ENCODE peak calls at places on chromosome 18, in four cellular contexts. R, Z, C and X are unnamed samples.

GRCh38 chr18:49677762-49678398 is 116.0 kb downstream of the LIPG start:
- DNase-seq in Z (no peak), C (no peak), R (no peak), X (no peak)

GRCh38 chr18:44969214-44969842 is 288.6 kb downstream of the SETBP1 start:
- DNase-seq in R (no peak), C (no peak), Z (no peak), X (no peak)

GRCh38 chr18:43587538-43588153 is 310.4 kb upstream of the SYT4 start:
- DNase-seq in Z (peak), C (no peak), R (peak), X (no peak)

GRCh38 chr18:78737006-78737915 is 242.4 kb upstream of the SALL3 start:
- DNase-seq in C (no peak), Z (no peak), R (no peak), X (no peak)

GRCh38 chr18:74951165-74951760 is 257.7 kb downstream of the PTGR3 start:
- DNase-seq in C (peak), Z (peak), R (no peak), X (no peak)

GRCh38 chr18:10401489-10401888 is 52.9 kb upstream of the APCDD1 start:
- DNase-seq in R (no peak), Z (no peak), C (no peak), X (no peak)

GRCh38 chr18:70671889-70672551 is 383.2 kb downstream of the SOCS6 start:
- DNase-seq in Z (no peak), R (peak), C (no peak), X (no peak)

GRCh38 chr18:79476918-79477685 is 81.4 kb downstream of the NFATC1 start:
- DNase-seq in Z (no peak), C (peak), R (peak), X (no peak)

GRCh38 chr18:61713502-61713901 is 179.3 kb downstream of the RNF152 start:
- DNase-seq in R (no peak), C (no peak), Z (no peak), X (no peak)

GRCh38 chr18:50126466-50126865 is 68.5 kb downstream of the MYO5B start:
- DNase-seq in Z (no peak), R (no peak), C (no peak), X (no peak)

GRCh38 chr18:44837491-44838185 is 156.9 kb downstream of the SETBP1 start:
- DNase-seq in R (no peak), Z (no peak), C (no peak), X (no peak)

GRCh38 chr18:1528964-1529509 is 624.4 kb downstream of the ADCYAP1 start:
- DNase-seq in C (no peak), R (no peak), Z (no peak), X (no peak)

GRCh38 chr18:37612519-37612918 is 46.9 kb upstream of the CELF4 start:
- DNase-seq in C (no peak), Z (no peak), R (no peak), X (no peak)

GRCh38 chr18:21112543-21113105 is 1.0 kb upstream of the ROCK1 start:
- DNase-seq in Z (no peak), C (no peak), R (no peak), X (no peak)

GRCh38 chr18:7635948-7636347 is 68.8 kb downstream of the PTPRM start:
- DNase-seq in R (no peak), Z (no peak), C (no peak), X (no peak)

GRCh38 chr18:10259934-10260333 is 194.5 kb upstream of the APCDD1 start:
- DNase-seq in Z (no peak), R (no peak), C (no peak), X (no peak)

GRCh38 chr18:7116832-7117389 is 686 bp downstream of the LAMA1 start:
- DNase-seq in Z (no peak), R (no peak), C (no peak), X (no peak)

GRCh38 chr18:12394428-12394827 is 13.3 kb upstream of the PRELID3A start:
- DNase-seq in C (peak), R (peak), Z (peak), X (no peak)

GRCh38 chr18:6757966-6758365 is 28.4 kb downstream of the ARHGAP28 start:
- DNase-seq in Z (no peak), C (no peak), R (no peak), X (no peak)

GRCh38 chr18:70781860-70782453 is 493.1 kb downstream of the SOCS6 start:
- DNase-seq in Z (peak), R (peak), C (no peak), X (no peak)

GRCh38 chr18:46148810-46149209 is 44.6 kb downstream of the HAUS1 start:
- DNase-seq in R (peak), C (no peak), Z (peak), X (no peak)

GRCh38 chr18:33804258-33804657 is 226.2 kb downstream of the ASXL3 start:
- DNase-seq in R (no peak), C (no peak), Z (peak), X (no peak)

GRCh38 chr18:61334951-61335736 is 1.9 kb downstream of the CDH20 start:
- DNase-seq in Z (no peak), C (no peak), R (no peak), X (no peak)

GRCh38 chr18:8732442-8733360 is 27.3 kb downstream of the MTCL1 start:
- DNase-seq in R (no peak), Z (peak), C (no peak), X (no peak)

GRCh38 chr18:35389095-35389618 is 12.0 kb upstream of the ZNF396 start:
- DNase-seq in Z (no peak), R (no peak), C (no peak), X (no peak)

GRCh38 chr18:37484893-37485834 is 80.4 kb downstream of the CELF4 start:
- DNase-seq in C (no peak), Z (peak), R (no peak), X (no peak)

GRCh38 chr18:8773980-8774379 is 68.6 kb downstream of the MTCL1 start:
- DNase-seq in Z (no peak), R (no peak), C (no peak), X (no peak)

GRCh38 chr18:21167641-21168372 is 56.2 kb upstream of the ROCK1 start:
- DNase-seq in Z (peak), C (no peak), R (no peak), X (no peak)

GRCh38 chr18:28015671-28016070 is 161.3 kb downstream of the CDH2 start:
- DNase-seq in Z (no peak), C (no peak), R (no peak), X (no peak)

GRCh38 chr18:79275992-79276391 is 119.7 kb upstream of the NFATC1 start:
- DNase-seq in R (no peak), C (no peak), Z (no peak), X (no peak)

GRCh38 chr18:45386256-45386655 is 229.0 kb upstream of the SLC14A2 start:
- DNase-seq in Z (peak), C (no peak), R (peak), X (no peak)

GRCh38 chr18:4734903-4735302 is 279.8 kb upstream of the DLGAP1 start:
- DNase-seq in Z (no peak), R (peak), C (no peak), X (no peak)

GRCh38 chr18:24014986-24015896 is 687 bp downstream of the TTC39C start:
- DNase-seq in Z (peak), R (peak), C (peak), X (peak)

GRCh38 chr18:29874519-29875098 is 1167.9 kb downstream of the DSC3 start:
- DNase-seq in R (peak), Z (peak), C (no peak), X (no peak)

GRCh38 chr18:67783215-67783946 is 266.9 kb upstream of the DSEL start:
- DNase-seq in C (no peak), R (no peak), Z (peak), X (no peak)

GRCh38 chr18:75350440-75350839 is 77.1 kb downstream of the SMIM21 start:
- DNase-seq in R (no peak), Z (no peak), C (no peak), X (no peak)

GRCh38 chr18:63140038-63140450 is 179.5 kb downstream of the BCL2 start:
- DNase-seq in Z (no peak), R (no peak), C (no peak), X (no peak)

GRCh38 chr18:39414009-39414700 is 1848.6 kb upstream of the CELF4 start:
- DNase-seq in C (no peak), Z (peak), R (no peak), X (no peak)

GRCh38 chr18:22559414-22560282 is 141.9 kb upstream of the CTAGE1 start:
- DNase-seq in C (peak), R (no peak), Z (peak), X (no peak)
- TF ChIP-seq CTCF in C (peak), R (no peak), Z (no peak), X (no peak)

GRCh38 chr18:13604751-13605150 is 121.6 kb downstream of the FAM210A start:
- DNase-seq in R (no peak), Z (no peak), C (no peak), X (no peak)

GRCh38 chr18:13603304-13604019 is 122.9 kb downstream of the FAM210A start:
- DNase-seq in C (peak), R (no peak), Z (no peak), X (no peak)

GRCh38 chr18:13605901-13606300 is 120.5 kb downstream of the FAM210A start:
- DNase-seq in C (no peak), Z (no peak), R (no peak), X (no peak)

GRCh38 chr18:13606589-13607254 is 119.6 kb downstream of the FAM210A start:
- DNase-seq in R (no peak), Z (no peak), C (no peak), X (no peak)

DNA sequence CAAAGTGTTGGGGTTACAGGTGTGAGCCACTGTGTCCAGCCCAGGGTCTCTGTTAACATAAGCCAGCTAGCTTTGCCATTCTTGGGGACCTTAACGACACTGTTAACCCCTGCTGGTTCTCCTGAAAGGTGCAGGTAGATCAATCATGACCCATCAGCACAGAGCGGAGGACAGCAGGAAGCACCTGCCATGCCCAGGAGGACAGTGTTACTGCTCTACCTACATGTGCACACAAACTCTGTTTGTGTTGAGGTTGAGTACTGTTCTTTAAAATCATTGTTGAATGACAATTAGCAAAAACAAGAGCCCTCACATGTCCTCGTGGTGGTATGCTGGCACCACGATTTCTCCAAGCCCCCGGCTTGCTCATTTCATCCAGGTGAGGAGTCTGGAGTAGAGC is 120.9 kb downstream of the FAM210A start:
- DNase-seq in Z (no peak), R (no peak), C (no peak), X (no peak)
- TF ChIP-seq CTCF in Z (no peak), R (no peak), C (no peak), X (no peak)

DNA sequence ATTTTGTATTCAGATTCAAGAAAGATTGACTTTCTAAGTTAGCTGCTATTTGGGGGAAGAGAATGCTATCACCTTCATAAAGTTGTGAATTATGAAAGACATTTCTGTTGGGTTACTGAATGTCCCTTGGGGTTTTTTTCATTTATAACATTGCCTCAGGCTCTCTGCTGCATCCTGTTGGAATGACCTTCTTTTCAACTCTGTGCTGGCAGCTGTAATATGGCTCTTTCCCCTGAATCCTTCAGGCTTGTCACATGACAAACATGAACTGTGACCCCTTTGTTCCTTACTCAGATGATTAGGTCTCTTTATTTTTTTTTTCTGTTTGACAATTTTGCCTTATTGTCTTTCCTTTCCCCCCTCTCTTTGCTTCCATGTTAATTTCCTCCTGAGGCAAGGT is 159.8 kb downstream of the TAF4B start:
- DNase-seq in C (no peak), R (no peak), Z (peak), X (no peak)
- TF ChIP-seq CTCF in C (no peak), R (no peak), Z (no peak), X (no peak)

DNA sequence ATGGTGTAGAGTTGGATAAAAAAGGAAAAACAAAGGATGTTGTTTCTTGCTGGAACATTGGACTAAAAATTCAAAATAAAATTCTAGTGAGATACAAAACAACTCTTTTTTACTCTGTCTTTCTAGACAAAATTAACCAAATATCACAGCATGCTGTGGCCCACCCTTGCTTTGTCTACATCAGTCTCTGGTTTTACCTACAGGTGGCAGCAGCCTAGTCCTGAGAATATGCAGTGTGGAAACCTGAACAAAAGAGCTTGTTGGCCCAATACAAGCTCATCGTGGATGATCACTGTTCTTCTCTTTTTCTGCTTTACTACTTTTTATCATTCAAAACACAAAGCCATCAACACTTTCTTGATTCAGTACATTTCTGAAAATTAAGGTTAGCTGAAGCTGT is 210.4 kb downstream of the CDH19 start:
- DNase-seq in R (no peak), C (no peak), Z (no peak), X (no peak)
- TF ChIP-seq CTCF in R (no peak), C (no peak), Z (no peak), X (no peak)

GRCh38 chr18:55343396-55344073 is 244.5 kb downstream of the TCF4 start:
- DNase-seq in R (peak), Z (peak), C (no peak), X (no peak)
- TF ChIP-seq CTCF in R (peak), Z (peak), C (peak), X (peak)

GRCh38 chr18:41537666-41538065 is 417.4 kb upstream of the PIK3C3 start:
- DNase-seq in Z (no peak), C (no peak), R (no peak), X (no peak)

GRCh38 chr18:41530959-41531358 is 424.1 kb upstream of the PIK3C3 start:
- DNase-seq in C (no peak), Z (no peak), R (no peak), X (no peak)

GRCh38 chr18:41529093-41529492 is 425.9 kb upstream of the PIK3C3 start:
- DNase-seq in R (no peak), C (no peak), Z (no peak), X (no peak)

DNA sequence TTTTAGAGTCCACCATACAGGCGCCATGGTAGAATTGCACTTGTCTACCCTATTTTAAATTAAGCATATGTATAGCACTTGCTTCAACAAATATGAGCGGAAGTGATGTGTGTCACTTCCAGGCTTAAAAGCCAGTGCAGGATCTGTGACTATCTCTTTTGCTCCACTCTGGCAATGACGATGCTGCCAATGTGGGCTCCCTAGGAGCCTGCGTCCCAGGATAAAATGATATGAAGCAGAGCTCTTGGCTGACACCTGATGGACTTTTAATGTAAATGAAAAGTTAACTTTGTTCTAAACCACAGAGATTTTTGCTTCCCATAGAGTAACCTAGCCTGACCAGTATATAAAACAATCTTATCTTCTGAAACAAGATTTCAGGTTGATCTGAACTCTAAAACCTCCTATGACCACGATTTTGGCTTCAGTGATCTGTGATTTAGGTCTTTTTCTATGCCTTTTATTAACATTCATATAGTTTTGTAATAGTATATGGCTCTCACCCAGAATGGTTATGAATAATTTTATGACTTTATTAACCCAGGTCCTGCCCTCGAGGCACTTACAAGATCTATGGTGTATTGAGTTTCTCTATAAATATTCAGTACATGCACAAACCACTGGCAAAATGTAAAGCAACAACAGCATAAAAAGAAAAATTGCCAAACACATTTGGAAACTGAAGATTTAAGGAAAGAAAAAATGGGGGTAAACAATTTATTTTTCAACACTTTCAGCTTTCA is 422.5 kb upstream of the PIK3C3 start:
- DNase-seq in C (no peak), R (no peak), Z (no peak), X (no peak)
- TF ChIP-seq CTCF in C (no peak), R (no peak), Z (no peak), X (no peak)

GRCh38 chr18:55097406-55098170 is 138.3 kb upstream of the CCDC68 start:
- DNase-seq in Z (peak), R (no peak), C (no peak), X (no peak)

GRCh38 chr18:55093295-55093694 is 134.0 kb upstream of the CCDC68 start:
- DNase-seq in R (no peak), C (no peak), Z (no peak), X (no peak)

GRCh38 chr18:55095579-55095978 is 136.3 kb upstream of the CCDC68 start:
- DNase-seq in R (no peak), C (no peak), Z (no peak), X (no peak)

GRCh38 chr18:55093808-55094207 is 134.5 kb upstream of the CCDC68 start:
- DNase-seq in C (no peak), R (no peak), Z (no peak), X (no peak)

GRCh38 chr18:55096261-55097026 is 137.2 kb upstream of the CCDC68 start:
- DNase-seq in R (peak), C (no peak), Z (peak), X (no peak)
- TF ChIP-seq CTCF in R (peak), C (peak), Z (peak), X (no peak)